ENCODE peak calls at places on chromosomes 7 and 10, in six cellular contexts. Z is left ventricle myocardium superior, Y is BE2C, N is kidney tubule cell, B is nephron progenitor cell, U is RCC 7860. E is an unnamed sample.
A peak's percentile ranks its signal among the peaks of the same experiment; 100 is the strongest.

GRCh38 chr10:61898435-61898778 is 3.1 kb upstream of the ARID5B start:
- DNase-seq in U (no peak), Z (no peak), Y (peak; percentile 53), B (no peak), N (no peak), E (no peak)

GRCh38 chr10:53489783-53490182 is 717.2 kb upstream of the MBL2 start:
- DNase-seq in Y (no peak), N (no peak), B (no peak), Z (no peak), U (no peak), E (no peak)

GRCh38 chr7:124152859-124153692 is 120.2 kb upstream of the TMEM229A start:
- DNase-seq in Y (peak; percentile 44), Z (no peak), B (peak; percentile 21), U (no peak), N (peak; percentile 70), E (peak; percentile 43)

GRCh38 chr7:123635551-123636359 is 19.9 kb upstream of the LMOD2 start:
- DNase-seq in N (peak; percentile 31), Y (no peak), Z (no peak), U (no peak), B (no peak), E (no peak)

GRCh38 chr10:121188005-121188404 is 336.8 kb downstream of the WDR11 start:
- DNase-seq in U (no peak), N (no peak), B (peak; percentile 22), Z (no peak), Y (no peak), E (peak; percentile 27)

GRCh38 chr10:102633282-102633681 is 11.0 kb upstream of the TRIM8 start:
- DNase-seq in U (peak; percentile 58), Z (peak; percentile 49), Y (no peak), N (peak; percentile 59), B (no peak), E (no peak)

GRCh38 chr10:20694296-20694695 is 202.8 kb downstream of the NEBL start:
- DNase-seq in N (peak; percentile 32), B (no peak), U (no peak), Y (no peak), Z (no peak), E (no peak)

GRCh38 chr7:143936087-143937009 is 1.3 kb downstream of the OR2F2 start:
- DNase-seq in U (no peak), B (no peak), Z (no peak), N (no peak), Y (no peak), E (peak; percentile 81)

GRCh38 chr7:134290286-134290685 is 26.4 kb downstream of the SLC35B4 start:
- DNase-seq in B (no peak), N (peak; percentile 49), Y (no peak), Z (no peak), U (no peak), E (no peak)

GRCh38 chr7:152709307-152710133 is 33.6 kb upstream of the XRCC2 start:
- DNase-seq in Z (no peak), Y (no peak), U (peak; percentile 66), N (peak; percentile 67), B (no peak), E (peak; percentile 11)

GRCh38 chr7:131765575-131765974 is 209.1 kb upstream of the PODXL start:
- DNase-seq in Z (no peak), N (no peak), B (no peak), U (no peak), Y (no peak), E (no peak)

GRCh38 chr7:30157217-30157616 is 22.4 kb downstream of the MTURN start:
- DNase-seq in Z (no peak), Y (no peak), B (no peak), U (no peak), N (no peak), E (no peak)

GRCh38 chr10:16509996-16510395 is 11.7 kb downstream of the C1QL3 start:
- DNase-seq in B (no peak), N (peak; percentile 44), Z (no peak), Y (no peak), U (peak; percentile 33), E (no peak)

GRCh38 chr7:151251328-151251925 is 2.9 kb upstream of the SMARCD3 start:
- DNase-seq in Z (peak; percentile 77), N (peak; percentile 60), U (no peak), B (no peak), Y (peak; percentile 68), E (peak; percentile 37)

GRCh38 chr10:44696496-44696895 is 214.6 kb upstream of the TMEM72 start:
- DNase-seq in Y (no peak), U (no peak), N (peak; percentile 38), Z (no peak), B (no peak), E (peak; percentile 84)

GRCh38 chr7:101173752-101174244 is 6.3 kb downstream of the NAT16 start:
- DNase-seq in U (peak; percentile 19), N (peak; percentile 60), B (peak; percentile 66), Z (no peak), Y (no peak), E (no peak)

GRCh38 chr10:88385601-88386203 is 197.4 kb downstream of the RNLS start:
- DNase-seq in U (peak; percentile 75), Y (peak; percentile 10), N (peak; percentile 92), B (no peak), Z (peak; percentile 26), E (no peak)

GRCh38 chr10:93458821-93459257 is 23.3 kb downstream of the MYOF start:
- DNase-seq in B (no peak), N (peak; percentile 100), Z (peak; percentile 42), Y (no peak), U (peak; percentile 100), E (peak; percentile 100)

GRCh38 chr10:13046861-13047528 is 45.5 kb upstream of the CCDC3 start:
- DNase-seq in U (no peak), Z (no peak), Y (peak; percentile 8), N (no peak), B (no peak), E (no peak)

GRCh38 chr10:119177708-119178370 is 773 bp downstream of the PRDX3 start:
- DNase-seq in Z (no peak), B (no peak), N (no peak), Y (no peak), U (no peak), E (no peak)

GRCh38 chr10:79066460-79067240 is 2.1 kb upstream of the ZMIZ1 start:
- DNase-seq in B (no peak), N (peak; percentile 47), Y (peak; percentile 69), U (peak; percentile 41), Z (peak; percentile 57), E (no peak)

GRCh38 chr10:129704225-129704624 is 237.2 kb downstream of the MGMT start:
- DNase-seq in U (no peak), B (no peak), N (no peak), Z (no peak), Y (no peak), E (no peak)

GRCh38 chr10:72658696-72659400 is 33.0 kb upstream of the MICU1 start:
- DNase-seq in Y (no peak), N (peak; percentile 6), Z (no peak), U (no peak), B (no peak), E (no peak)

GRCh38 chr10:60704480-60704879 is 73.8 kb upstream of the CDK1 start:
- DNase-seq in B (no peak), Y (no peak), N (peak; percentile 48), Z (no peak), U (no peak), E (no peak)

GRCh38 chr7:40551685-40552576 is 417.1 kb downstream of the SUGCT start:
- DNase-seq in Y (peak; percentile 93), U (peak; percentile 58), Z (no peak), B (peak; percentile 10), N (peak; percentile 64), E (peak; percentile 22)

GRCh38 chr10:90929179-90929578 is 8.3 kb upstream of the ANKRD1 start:
- DNase-seq in N (no peak), Z (no peak), B (no peak), Y (no peak), U (no peak), E (no peak)

GRCh38 chr10:31618541-31619291 is 299.7 kb downstream of the ZEB1 start:
- DNase-seq in U (no peak), Z (peak; percentile 76), N (no peak), B (peak; percentile 20), Y (peak; percentile 37), E (peak; percentile 86)

GRCh38 chr7:44615149-44615611 is 8.8 kb downstream of the OGDH start:
- DNase-seq in U (no peak), Y (no peak), Z (peak; percentile 58), B (no peak), N (peak; percentile 76), E (no peak)

GRCh38 chr10:112960151-112960681 is 10.2 kb downstream of the TCF7L2 start:
- DNase-seq in Z (no peak), U (peak; percentile 60), B (no peak), Y (no peak), N (peak; percentile 65), E (no peak)

GRCh38 chr10:4407783-4408182 is 418.2 kb upstream of the AKR1E2 start:
- DNase-seq in B (no peak), N (peak; percentile 77), Y (no peak), U (peak; percentile 37), Z (no peak), E (peak; percentile 23)

GRCh38 chr10:22666287-22667092 is 47.9 kb downstream of the PIP4K2A start:
- DNase-seq in B (no peak), U (no peak), Z (no peak), Y (no peak), N (no peak), E (no peak)